ENCODE peak calls at places on chromosomes 2 and 18, in seven cellular contexts. One of them, this sample, is unnamed.

GRCh38 chr18:8615397-8616025 is 6.3 kb downstream of the RAB12 start:
- DNase-seq in GM23338: no peak
- DNase-seq in endothelial cell of umbilical vein: peak; percentile 34
- DNase-seq in NB4: peak; percentile 77
- DNase-seq in thyroid gland: no peak
- DNase-seq in sigmoid colon: peak; percentile 74
- DNase-seq in heart right ventricle: peak; percentile 51
- DNase-seq in this sample: peak; percentile 89

GRCh38 chr2:109379507-109379906 is 234.3 kb downstream of the SEPTIN10 start:
- DNase-seq in GM23338: no peak
- DNase-seq in endothelial cell of umbilical vein: no peak
- DNase-seq in NB4: no peak
- DNase-seq in thyroid gland: no peak
- DNase-seq in sigmoid colon: peak; percentile 34
- DNase-seq in heart right ventricle: no peak
- DNase-seq in this sample: no peak

GRCh38 chr2:151991010-151991409 is 107.8 kb downstream of the CACNB4 start:
- DNase-seq in GM23338: no peak
- DNase-seq in endothelial cell of umbilical vein: no peak
- DNase-seq in NB4: no peak
- DNase-seq in thyroid gland: no peak
- DNase-seq in sigmoid colon: no peak
- DNase-seq in heart right ventricle: no peak
- DNase-seq in this sample: no peak

GRCh38 chr2:11750917-11751316 is 4.5 kb downstream of the LPIN1 start:
- DNase-seq in GM23338: no peak
- DNase-seq in endothelial cell of umbilical vein: no peak
- DNase-seq in NB4: no peak
- DNase-seq in thyroid gland: no peak
- DNase-seq in sigmoid colon: no peak
- DNase-seq in heart right ventricle: no peak
- DNase-seq in this sample: peak; percentile 33

GRCh38 chr2:54559593-54560145 is 103.5 kb downstream of the SPTBN1 start:
- DNase-seq in GM23338: peak; percentile 38
- DNase-seq in endothelial cell of umbilical vein: peak; percentile 91
- DNase-seq in NB4: peak; percentile 88
- DNase-seq in thyroid gland: peak; percentile 73
- DNase-seq in sigmoid colon: peak; percentile 82
- DNase-seq in heart right ventricle: peak; percentile 40
- DNase-seq in this sample: peak; percentile 86

GRCh38 chr18:21163647-21164625 is 52.3 kb upstream of the ROCK1 start:
- DNase-seq in GM23338: no peak
- DNase-seq in endothelial cell of umbilical vein: no peak
- DNase-seq in NB4: peak; percentile 95
- DNase-seq in thyroid gland: no peak
- DNase-seq in sigmoid colon: no peak
- DNase-seq in heart right ventricle: peak; percentile 12
- DNase-seq in this sample: peak; percentile 85

GRCh38 chr18:59271606-59272220 is 1.5 kb downstream of the RAX start:
- DNase-seq in GM23338: peak; percentile 37
- DNase-seq in endothelial cell of umbilical vein: no peak
- DNase-seq in NB4: no peak
- DNase-seq in thyroid gland: no peak
- DNase-seq in sigmoid colon: no peak
- DNase-seq in heart right ventricle: no peak
- DNase-seq in this sample: no peak

GRCh38 chr2:85577386-85578242 is at the start of gene VAMP8:
- DNase-seq in GM23338: peak; percentile 95
- DNase-seq in endothelial cell of umbilical vein: peak; percentile 37
- DNase-seq in NB4: peak; percentile 87
- DNase-seq in thyroid gland: peak; percentile 92
- DNase-seq in sigmoid colon: no peak
- DNase-seq in heart right ventricle: no peak
- DNase-seq in this sample: no peak

GRCh38 chr2:37634914-37635358 is 36.5 kb downstream of the CDC42EP3 start:
- DNase-seq in GM23338: no peak
- DNase-seq in endothelial cell of umbilical vein: no peak
- DNase-seq in NB4: no peak
- DNase-seq in thyroid gland: no peak
- DNase-seq in sigmoid colon: no peak
- DNase-seq in heart right ventricle: no peak
- DNase-seq in this sample: no peak

GRCh38 chr2:20418519-20418918 is 28.4 kb upstream of the RHOB start:
- DNase-seq in GM23338: no peak
- DNase-seq in endothelial cell of umbilical vein: no peak
- DNase-seq in NB4: no peak
- DNase-seq in thyroid gland: no peak
- DNase-seq in sigmoid colon: no peak
- DNase-seq in heart right ventricle: no peak
- DNase-seq in this sample: no peak

GRCh38 chr2:216694826-216695217 is 527 bp downstream of the IGFBP5 start:
- DNase-seq in GM23338: peak; percentile 39
- DNase-seq in endothelial cell of umbilical vein: no peak
- DNase-seq in NB4: no peak
- DNase-seq in thyroid gland: no peak
- DNase-seq in sigmoid colon: peak; percentile 68
- DNase-seq in heart right ventricle: no peak
- DNase-seq in this sample: no peak

GRCh38 chr18:32438173-32438572 is 32.5 kb downstream of the GAREM1 start:
- DNase-seq in GM23338: no peak
- DNase-seq in endothelial cell of umbilical vein: no peak
- DNase-seq in NB4: no peak
- DNase-seq in thyroid gland: no peak
- DNase-seq in sigmoid colon: no peak
- DNase-seq in heart right ventricle: peak; percentile 65
- DNase-seq in this sample: no peak

GRCh38 chr2:85851253-85851955 is 37.4 kb downstream of the ST3GAL5 start:
- DNase-seq in GM23338: no peak
- DNase-seq in endothelial cell of umbilical vein: no peak
- DNase-seq in NB4: no peak
- DNase-seq in thyroid gland: no peak
- DNase-seq in sigmoid colon: peak; percentile 87
- DNase-seq in heart right ventricle: no peak
- DNase-seq in this sample: no peak

GRCh38 chr2:214410128-214410775 is 602 bp upstream of the VWC2L start:
- DNase-seq in GM23338: peak; percentile 21
- DNase-seq in endothelial cell of umbilical vein: no peak
- DNase-seq in NB4: no peak
- DNase-seq in thyroid gland: no peak
- DNase-seq in sigmoid colon: no peak
- DNase-seq in heart right ventricle: no peak
- DNase-seq in this sample: no peak

DNA sequence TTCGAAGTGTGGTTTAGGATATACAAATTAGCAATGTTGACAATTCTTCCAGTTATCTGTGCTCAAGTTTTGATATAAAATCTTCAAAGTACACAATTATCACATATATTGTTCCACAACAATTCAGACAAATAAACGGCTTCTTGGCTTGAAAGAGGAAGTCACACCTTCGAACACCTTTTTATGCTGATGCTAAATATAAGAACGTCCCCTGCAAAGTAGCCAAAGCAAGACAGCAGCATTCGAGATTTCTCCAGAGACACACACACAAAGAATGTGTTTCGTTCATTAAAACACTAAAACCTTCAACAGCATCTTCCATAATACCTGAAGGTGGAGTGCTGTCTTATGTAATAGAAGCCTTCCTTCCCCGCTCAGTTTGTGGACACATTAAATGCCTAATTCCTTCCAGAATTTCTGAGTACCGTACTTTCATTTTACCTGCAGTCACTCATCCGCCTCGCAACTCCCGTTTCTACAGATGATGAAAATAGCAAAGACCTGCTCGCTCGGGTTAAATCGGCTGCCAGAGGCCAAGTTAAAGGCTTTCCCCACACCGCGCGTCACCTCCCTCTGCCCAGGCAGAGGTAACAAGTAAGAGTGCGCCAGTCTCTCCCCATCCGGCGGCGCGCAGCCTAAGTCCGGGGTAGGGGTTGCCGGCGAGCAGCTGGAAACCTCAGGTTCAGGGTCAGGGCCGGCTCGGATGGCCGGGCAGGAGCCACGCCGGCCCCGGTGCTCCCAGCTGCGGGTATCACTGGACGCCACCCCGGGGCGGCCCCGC is 847 bp downstream of the SERPINE2 start:
- DNase-seq in GM23338: peak; percentile 87
- DNase-seq in endothelial cell of umbilical vein: peak; percentile 16
- DNase-seq in NB4: peak; percentile 57
- DNase-seq in thyroid gland: peak; percentile 41
- DNase-seq in sigmoid colon: no peak
- DNase-seq in heart right ventricle: no peak
- DNase-seq in this sample: peak; percentile 34
- H3K4me3 ChIP-seq in GM23338: peak overlapping the region; percentile 74
- H3K4me3 ChIP-seq in endothelial cell of umbilical vein: peak overlapping the region; percentile 73
- H3K4me3 ChIP-seq in NB4: peak overlapping the region; percentile 33
- H3K4me3 ChIP-seq in thyroid gland: peak overlapping the region; percentile 54
- H3K4me3 ChIP-seq in sigmoid colon: peak overlapping the region; percentile 58
- H3K4me3 ChIP-seq in heart right ventricle: peak overlapping the region; percentile 66
- H3K4me3 ChIP-seq in this sample: peak overlapping the region; percentile 62

GRCh38 chr2:173571021-173571821 is 216.5 kb downstream of the CDCA7 start:
- DNase-seq in GM23338: peak; percentile 62
- DNase-seq in endothelial cell of umbilical vein: peak; percentile 43
- DNase-seq in NB4: peak; percentile 38
- DNase-seq in thyroid gland: peak; percentile 16
- DNase-seq in sigmoid colon: no peak
- DNase-seq in heart right ventricle: no peak
- DNase-seq in this sample: peak; percentile 57

GRCh38 chr2:173572848-173573247 is 218.2 kb downstream of the CDCA7 start:
- DNase-seq in GM23338: no peak
- DNase-seq in endothelial cell of umbilical vein: no peak
- DNase-seq in NB4: peak; percentile 11
- DNase-seq in thyroid gland: no peak
- DNase-seq in sigmoid colon: no peak
- DNase-seq in heart right ventricle: no peak
- DNase-seq in this sample: no peak

GRCh38 chr2:173571887-173572680 is 217.4 kb downstream of the CDCA7 start:
- DNase-seq in GM23338: no peak
- DNase-seq in endothelial cell of umbilical vein: no peak
- DNase-seq in NB4: no peak
- DNase-seq in thyroid gland: no peak
- DNase-seq in sigmoid colon: no peak
- DNase-seq in heart right ventricle: no peak
- DNase-seq in this sample: no peak

GRCh38 chr2:173568054-173568453 is 213.4 kb downstream of the CDCA7 start:
- DNase-seq in GM23338: peak; percentile 79
- DNase-seq in endothelial cell of umbilical vein: no peak
- DNase-seq in NB4: peak; percentile 63
- DNase-seq in thyroid gland: peak; percentile 16
- DNase-seq in sigmoid colon: no peak
- DNase-seq in heart right ventricle: peak; percentile 29
- DNase-seq in this sample: peak; percentile 30
- TF ChIP-seq CTCF in GM23338: peak; percentile 74
- TF ChIP-seq CTCF in endothelial cell of umbilical vein: peak; percentile 30
- TF ChIP-seq CTCF in NB4: peak; percentile 40
- TF ChIP-seq CTCF in thyroid gland: no peak
- TF ChIP-seq CTCF in sigmoid colon: no peak
- TF ChIP-seq CTCF in heart right ventricle: peak; percentile 19
- TF ChIP-seq CTCF in this sample: peak; percentile 49

DNA sequence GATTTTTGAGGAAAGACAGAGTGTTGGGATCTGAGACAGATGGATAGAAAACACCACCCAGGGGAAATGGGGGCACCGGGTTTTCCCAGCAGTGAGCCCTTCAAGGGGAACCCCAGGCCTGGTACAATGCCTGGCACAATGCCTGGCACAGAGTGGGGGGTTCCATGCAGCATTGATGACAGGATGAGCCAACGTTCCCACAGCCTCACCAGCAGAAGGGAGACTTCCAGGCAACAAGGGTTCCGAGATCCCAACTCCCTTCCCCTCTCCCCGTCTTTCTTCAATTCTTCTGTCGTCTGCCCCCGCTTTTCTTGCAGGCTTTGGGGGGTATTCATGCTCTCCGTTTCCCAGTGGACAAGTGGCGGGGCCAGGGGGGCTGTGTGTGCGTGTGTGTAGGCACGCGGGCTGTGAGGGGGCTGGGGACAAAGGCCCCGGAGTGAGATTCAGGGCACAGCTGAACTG is 132.1 kb upstream of the HAAO start:
- DNase-seq in GM23338: no peak
- DNase-seq in endothelial cell of umbilical vein: peak; percentile 88
- DNase-seq in NB4: no peak
- DNase-seq in thyroid gland: no peak
- DNase-seq in sigmoid colon: no peak
- DNase-seq in heart right ventricle: no peak
- DNase-seq in this sample: peak; percentile 47
- H3K4me3 ChIP-seq in GM23338: peak overlapping the region; percentile 36
- H3K4me3 ChIP-seq in endothelial cell of umbilical vein: no peak overlapping the region
- H3K4me3 ChIP-seq in NB4: no peak overlapping the region
- H3K4me3 ChIP-seq in thyroid gland: no peak overlapping the region
- H3K4me3 ChIP-seq in sigmoid colon: no peak overlapping the region
- H3K4me3 ChIP-seq in heart right ventricle: no peak overlapping the region
- H3K4me3 ChIP-seq in this sample: no peak overlapping the region

GRCh38 chr2:46170611-46171385 is 126.4 kb upstream of the EPAS1 start:
- DNase-seq in GM23338: no peak
- DNase-seq in endothelial cell of umbilical vein: peak; percentile 82
- DNase-seq in NB4: no peak
- DNase-seq in thyroid gland: no peak
- DNase-seq in sigmoid colon: no peak
- DNase-seq in heart right ventricle: no peak
- DNase-seq in this sample: peak; percentile 44

GRCh38 chr2:46173636-46174253 is 123.5 kb upstream of the EPAS1 start:
- DNase-seq in GM23338: no peak
- DNase-seq in endothelial cell of umbilical vein: no peak
- DNase-seq in NB4: no peak
- DNase-seq in thyroid gland: no peak
- DNase-seq in sigmoid colon: no peak
- DNase-seq in heart right ventricle: no peak
- DNase-seq in this sample: no peak

GRCh38 chr2:46171441-46171953 is 125.7 kb upstream of the EPAS1 start:
- DNase-seq in GM23338: no peak
- DNase-seq in endothelial cell of umbilical vein: peak; percentile 44
- DNase-seq in NB4: no peak
- DNase-seq in thyroid gland: no peak
- DNase-seq in sigmoid colon: no peak
- DNase-seq in heart right ventricle: no peak
- DNase-seq in this sample: peak; percentile 92

GRCh38 chr2:46173030-46173429 is 124.2 kb upstream of the EPAS1 start:
- DNase-seq in GM23338: no peak
- DNase-seq in endothelial cell of umbilical vein: no peak
- DNase-seq in NB4: no peak
- DNase-seq in thyroid gland: no peak
- DNase-seq in sigmoid colon: no peak
- DNase-seq in heart right ventricle: no peak
- DNase-seq in this sample: no peak

DNA sequence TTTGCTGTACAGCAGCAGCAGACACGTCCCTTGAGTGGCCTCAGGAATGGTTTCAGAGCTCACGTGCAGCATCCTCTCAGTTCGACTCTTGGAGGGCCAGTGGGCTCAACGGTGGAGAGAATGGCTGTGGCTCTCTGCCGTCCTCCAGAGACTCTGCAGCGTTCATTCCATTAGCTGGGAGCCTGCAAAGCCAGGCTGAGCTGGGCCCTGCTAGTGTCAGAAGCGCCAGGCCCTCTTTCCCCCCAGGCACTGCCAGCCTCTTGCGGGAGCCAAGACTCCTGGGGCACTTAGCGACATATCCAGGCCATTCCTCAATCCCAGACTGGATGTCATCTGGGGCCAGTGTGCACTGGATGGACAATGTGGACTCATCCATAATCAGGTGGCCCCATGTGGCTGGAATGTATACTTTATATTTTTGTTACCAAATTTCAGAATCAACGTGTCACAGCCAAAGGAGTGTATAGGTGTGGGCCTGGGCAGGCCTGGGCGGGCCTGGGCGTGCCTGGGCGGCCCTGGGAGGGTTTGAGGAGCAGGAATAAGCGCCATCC is 125.1 kb upstream of the EPAS1 start:
- DNase-seq in GM23338: no peak
- DNase-seq in endothelial cell of umbilical vein: no peak
- DNase-seq in NB4: no peak
- DNase-seq in thyroid gland: no peak
- DNase-seq in sigmoid colon: no peak
- DNase-seq in heart right ventricle: no peak
- DNase-seq in this sample: peak; percentile 12
- TF ChIP-seq CTCF in GM23338: no peak
- TF ChIP-seq CTCF in endothelial cell of umbilical vein: no peak
- TF ChIP-seq CTCF in NB4: no peak
- TF ChIP-seq CTCF in thyroid gland: no peak
- TF ChIP-seq CTCF in sigmoid colon: no peak
- TF ChIP-seq CTCF in heart right ventricle: no peak
- TF ChIP-seq CTCF in this sample: peak; percentile 30

This sample was measured in choroid plexus epithelial cell.